ENCODE peak calls at places on chromosomes 5 and 9, in eight cellular contexts. F is stimulated activated CD8-positive, alpha-beta memory T cell treated with anti-CD3 and anti-CD28 coated beads, Interleukin-15, amount 100 ng/mL, for 24 hours; K is T-helper 2 cell; U is lung microvascular endothelial cell; N is activated naive CD4-positive, alpha-beta T cell treated with Interleukin-2 at 50 U/mL for 16 hours; G is AG04449; M is activated T-helper 1 cell treated with Interleukin-2 at 50 U/mL for 16 hours; J is brain microvascular endothelial cell. S is an unnamed sample.

GRCh38 chr5:181189363-181189961 is 15.5 kb downstream of the TRIM7 start:
- DNase-seq in K (peak), J (no peak), U (peak), G (no peak), F (no peak), M (no peak), N (peak), S (peak)

GRCh38 chr5:173675287-173675996 is 59.0 kb upstream of the BOD1 start:
- DNase-seq in J (no peak), M (no peak), K (no peak), N (no peak), U (no peak), F (no peak), G (no peak), S (no peak)

GRCh38 chr9:116279230-116279629 is 125.6 kb downstream of the PAPPA start:
- DNase-seq in U (no peak), G (no peak), N (no peak), J (no peak), M (no peak), F (no peak), K (no peak), S (no peak)

GRCh38 chr5:52283221-52283620 is 504.5 kb upstream of the ITGA1 start:
- DNase-seq in U (no peak), K (no peak), M (no peak), F (no peak), G (no peak), J (no peak), N (no peak), S (no peak)

GRCh38 chr5:37615184-37615583 is 224.7 kb downstream of the GDNF start:
- DNase-seq in G (peak), N (no peak), J (peak), M (no peak), K (no peak), U (peak), F (no peak), S (no peak)

GRCh38 chr9:125486109-125486508 is 220.9 kb downstream of the MAPKAP1 start:
- DNase-seq in F (no peak), M (no peak), G (no peak), J (no peak), N (no peak), K (no peak), U (no peak), S (no peak)

GRCh38 chr9:131237311-131237710 is 39.0 kb downstream of the FAM78A start:
- DNase-seq in G (no peak), M (no peak), U (peak), J (no peak), K (no peak), F (no peak), N (no peak), S (no peak)

GRCh38 chr5:10607666-10608442 is 44.0 kb downstream of the ANKRD33B start:
- DNase-seq in G (no peak), J (peak), N (no peak), M (no peak), K (no peak), F (no peak), U (no peak), S (no peak)

GRCh38 chr5:139808481-139809330 is 13.1 kb downstream of the PSD2 start:
- DNase-seq in F (no peak), J (peak), N (peak), K (no peak), U (peak), M (no peak), G (no peak), S (no peak)

GRCh38 chr9:89515416-89515815 is 17.5 kb upstream of the SEMA4D start:
- DNase-seq in G (no peak), K (no peak), J (no peak), M (no peak), U (no peak), F (no peak), N (no peak), S (no peak)

GRCh38 chr9:36218411-36218901 is 27.7 kb downstream of the CLTA start:
- DNase-seq in K (no peak), F (no peak), J (no peak), G (no peak), N (no peak), M (no peak), U (no peak), S (no peak)

GRCh38 chr5:5688925-5689310 is 266.4 kb downstream of the ICE1 start:
- DNase-seq in N (no peak), M (no peak), F (no peak), J (no peak), K (no peak), U (no peak), G (no peak), S (no peak)

GRCh38 chr9:136081113-136081825 is 13.8 kb downstream of the NACC2 start:
- DNase-seq in F (no peak), K (no peak), N (no peak), J (no peak), G (no peak), U (no peak), M (no peak), S (no peak)

S was measured in activated T-helper 9 cell treated with anti-CD3 and anti-CD28 coated beads, Interleukin-2, amount 50 U/mL, for 16 hours.